ENCODE peak calls at places on chromosomes 5 and 9, in ten cellular contexts. K is activated T-cell treated with anti-CD3 and anti-CD28 coated beads, Interleukin-2, amount 50 U/mL, for 1 hour; X is NCI-H2081; Z is tibial artery; T is amniotic stem cell; U is skeletal muscle cell; F is RWPE1; S is CD4-positive, alpha-beta memory T cell; Y is substantia nigra; C is NB4. J is an unnamed sample.

GRCh38 chr9:36922548-36922947 is 111.5 kb downstream of the PAX5 start:
- DNase-seq in K (no peak), X (no peak), Z (no peak), T (no peak), U (no peak), F (no peak), S (no peak), Y (no peak), C (peak; percentile 63), J (no peak)

GRCh38 chr5:32500206-32500605 is 55.7 kb upstream of the ZFR start:
- DNase-seq in K (no peak), X (no peak), Z (no peak), T (no peak), U (no peak), F (no peak), S (no peak), Y (no peak), C (no peak), J (no peak)

GRCh38 chr5:133113331-133114061 is 61.7 kb downstream of the HSPA4 start:
- DNase-seq in K (no peak), X (no peak), Z (no peak), T (no peak), U (peak; percentile 38), F (peak; percentile 76), S (no peak), Y (no peak), C (no peak), J (peak; percentile 75)

GRCh38 chr9:89969156-89969566 is 364.3 kb downstream of the GADD45G start:
- DNase-seq in K (no peak), X (peak; percentile 60), Z (no peak), T (no peak), U (no peak), F (no peak), S (no peak), Y (no peak), C (peak; percentile 32), J (no peak)

GRCh38 chr9:76893395-76893932 is 12.4 kb downstream of the PRUNE2 start:
- DNase-seq in K (no peak), X (no peak), Z (peak; percentile 58), T (no peak), U (no peak), F (no peak), S (no peak), Y (peak; percentile 36), C (no peak), J (peak; percentile 90)

GRCh38 chr5:9498541-9499497 is 47.1 kb downstream of the SEMA5A start:
- DNase-seq in K (no peak), X (peak; percentile 57), Z (no peak), T (no peak), U (no peak), F (peak; percentile 33), S (no peak), Y (no peak), C (peak; percentile 50), J (no peak)

GRCh38 chr9:89576404-89576824 is 28.4 kb upstream of the GADD45G start:
- DNase-seq in K (no peak), X (peak; percentile 10), Z (no peak), T (no peak), U (no peak), F (peak; percentile 46), S (no peak), Y (no peak), C (peak; percentile 59), J (no peak)

GRCh38 chr9:128191406-128192046 is at the start of gene CIZ1:
- DNase-seq in K (peak; percentile 80), X (peak; percentile 77), Z (peak; percentile 72), T (no peak), U (peak; percentile 25), F (peak; percentile 92), S (peak; percentile 61), Y (peak; percentile 69), C (peak; percentile 87), J (peak; percentile 83)

GRCh38 chr5:131795879-131796792 is 681 bp downstream of the FNIP1 start:
- DNase-seq in K (no peak), X (peak; percentile 38), Z (peak; percentile 78), T (peak; percentile 33), U (no peak), F (peak; percentile 75), S (peak; percentile 59), Y (peak; percentile 63), C (peak; percentile 59), J (peak; percentile 72)

GRCh38 chr9:85053206-85053605 is 383.7 kb downstream of the NTRK2 start:
- DNase-seq in K (no peak), X (no peak), Z (no peak), T (no peak), U (no peak), F (peak; percentile 20), S (no peak), Y (no peak), C (no peak), J (no peak)

GRCh38 chr5:125874717-125875116 is 548.5 kb upstream of the GRAMD2B start:
- DNase-seq in K (no peak), X (no peak), Z (no peak), T (no peak), U (no peak), F (no peak), S (no peak), Y (no peak), C (no peak), J (no peak)

GRCh38 chr9:16594787-16595186 is 275.7 kb downstream of the BNC2 start:
- DNase-seq in K (no peak), X (no peak), Z (no peak), T (no peak), U (no peak), F (no peak), S (no peak), Y (no peak), C (no peak), J (no peak)

GRCh38 chr5:74206571-74207550 is 433.7 kb downstream of the ENC1 start:
- DNase-seq in K (no peak), X (peak; percentile 97), Z (peak; percentile 64), T (peak; percentile 12), U (peak; percentile 84), F (peak; percentile 61), S (no peak), Y (no peak), C (no peak), J (peak; percentile 67)

GRCh38 chr5:103271570-103272289 is 13.2 kb downstream of the MACIR start:
- DNase-seq in K (no peak), X (peak; percentile 3), Z (no peak), T (no peak), U (no peak), F (no peak), S (no peak), Y (no peak), C (no peak), J (no peak)

GRCh38 chr5:40656766-40657165 is 22.9 kb upstream of the PTGER4 start:
- DNase-seq in K (no peak), X (no peak), Z (no peak), T (no peak), U (no peak), F (no peak), S (no peak), Y (no peak), C (no peak), J (no peak)

J was measured in head of caudate nucleus.